ENCODE peak calls at places on chromosomes 16 and 17, in five cellular contexts. One of them, this sample, is unnamed.
A peak's percentile ranks its signal among the peaks of the same experiment; 100 is the strongest.

GRCh38 chr16:57592591-57593003 is 35.8 kb upstream of the ADGRG1 start:
- DNase-seq in GM10248: no peak
- DNase-seq in MM.1S: peak; percentile 39
- DNase-seq in anterior cingulate cortex: no peak
- DNase-seq in lung: no peak
- DNase-seq in this sample: no peak

GRCh38 chr16:87246269-87247065 is 70.7 kb downstream of the C16orf95 start:
- DNase-seq in MM.1S: no peak
- DNase-seq in lung: no peak
- DNase-seq in GM10248: no peak
- DNase-seq in anterior cingulate cortex: no peak
- DNase-seq in this sample: no peak

GRCh38 chr16:51762081-51762995 is 611.3 kb upstream of the SALL1 start:
- DNase-seq in MM.1S: peak; percentile 61
- DNase-seq in GM10248: peak; percentile 68
- DNase-seq in anterior cingulate cortex: peak; percentile 19
- DNase-seq in lung: peak; percentile 63
- DNase-seq in this sample: peak; percentile 88

GRCh38 chr17:4861052-4861451 is 27.9 kb downstream of the MINK1 start:
- DNase-seq in lung: no peak
- DNase-seq in anterior cingulate cortex: no peak
- DNase-seq in GM10248: no peak
- DNase-seq in MM.1S: no peak
- DNase-seq in this sample: no peak

GRCh38 chr17:76645481-76645880 is 1.9 kb upstream of the ST6GALNAC1 start:
- DNase-seq in anterior cingulate cortex: no peak
- DNase-seq in MM.1S: no peak
- DNase-seq in lung: no peak
- DNase-seq in GM10248: no peak
- DNase-seq in this sample: no peak

GRCh38 chr16:89426736-89427525 is 63.4 kb downstream of the ANKRD11 start:
- DNase-seq in anterior cingulate cortex: no peak
- DNase-seq in MM.1S: no peak
- DNase-seq in lung: no peak
- DNase-seq in GM10248: no peak
- DNase-seq in this sample: no peak

GRCh38 chr17:29933379-29933778 is 3.4 kb upstream of the SSH2 start:
- DNase-seq in lung: no peak
- DNase-seq in MM.1S: no peak
- DNase-seq in GM10248: no peak
- DNase-seq in anterior cingulate cortex: no peak
- DNase-seq in this sample: no peak

GRCh38 chr17:17781591-17782424 is 55.0 kb downstream of the SREBF1 start:
- DNase-seq in GM10248: peak; percentile 36
- DNase-seq in MM.1S: no peak
- DNase-seq in lung: peak; percentile 58
- DNase-seq in anterior cingulate cortex: peak; percentile 69
- DNase-seq in this sample: peak; percentile 83

GRCh38 chr17:35295686-35296085 is 52.8 kb downstream of the SLFN5 start:
- DNase-seq in GM10248: no peak
- DNase-seq in anterior cingulate cortex: no peak
- DNase-seq in lung: no peak
- DNase-seq in MM.1S: no peak
- DNase-seq in this sample: no peak

GRCh38 chr16:52405441-52405840 is 141.5 kb downstream of the TOX3 start:
- DNase-seq in GM10248: no peak
- DNase-seq in MM.1S: no peak
- DNase-seq in anterior cingulate cortex: no peak
- DNase-seq in lung: no peak
- DNase-seq in this sample: no peak

GRCh38 chr17:44067547-44067945 is 1.1 kb upstream of the LSM12 start:
- DNase-seq in MM.1S: no peak
- DNase-seq in GM10248: no peak
- DNase-seq in anterior cingulate cortex: no peak
- DNase-seq in lung: no peak
- DNase-seq in this sample: no peak

GRCh38 chr17:17742133-17742621 is 60.9 kb downstream of the RAI1 start:
- DNase-seq in MM.1S: no peak
- DNase-seq in lung: no peak
- DNase-seq in GM10248: no peak
- DNase-seq in anterior cingulate cortex: no peak
- DNase-seq in this sample: no peak

GRCh38 chr16:10949424-10949970 is 5.1 kb downstream of the CLEC16A start:
- DNase-seq in anterior cingulate cortex: no peak
- DNase-seq in MM.1S: no peak
- DNase-seq in GM10248: no peak
- DNase-seq in lung: no peak
- DNase-seq in this sample: no peak

GRCh38 chr16:54282202-54282922 is 4.2 kb downstream of the IRX3 start:
- DNase-seq in GM10248: peak; percentile 62
- DNase-seq in MM.1S: no peak
- DNase-seq in anterior cingulate cortex: no peak
- DNase-seq in lung: peak; percentile 76
- DNase-seq in this sample: peak; percentile 79

GRCh38 chr17:64174686-64175456 is 44.9 kb upstream of the ERN1 start:
- DNase-seq in anterior cingulate cortex: no peak
- DNase-seq in lung: peak; percentile 45
- DNase-seq in MM.1S: no peak
- DNase-seq in GM10248: no peak
- DNase-seq in this sample: no peak

GRCh38 chr17:79461041-79461440 is 149.8 kb downstream of the RBFOX3 start:
- DNase-seq in anterior cingulate cortex: no peak
- DNase-seq in GM10248: no peak
- DNase-seq in MM.1S: no peak
- DNase-seq in lung: no peak
- DNase-seq in this sample: no peak

GRCh38 chr16:55502801-55503366 is 6.0 kb upstream of the LPCAT2 start:
- DNase-seq in MM.1S: no peak
- DNase-seq in GM10248: peak; percentile 4
- DNase-seq in anterior cingulate cortex: peak; percentile 76
- DNase-seq in lung: peak; percentile 79
- DNase-seq in this sample: no peak

GRCh38 chr16:11420895-11421294 is 75.6 kb downstream of the RMI2 start:
- DNase-seq in lung: no peak
- DNase-seq in GM10248: no peak
- DNase-seq in anterior cingulate cortex: no peak
- DNase-seq in MM.1S: no peak
- DNase-seq in this sample: no peak

GRCh38 chr16:50210266-50211038 is 55.9 kb upstream of the ADCY7 start:
- DNase-seq in MM.1S: peak; percentile 45
- DNase-seq in anterior cingulate cortex: peak; percentile 64
- DNase-seq in lung: peak; percentile 76
- DNase-seq in GM10248: peak; percentile 70
- DNase-seq in this sample: no peak

GRCh38 chr16:80993293-80993691 is 13.4 kb downstream of the CMC2 start:
- DNase-seq in MM.1S: no peak
- DNase-seq in lung: no peak
- DNase-seq in anterior cingulate cortex: no peak
- DNase-seq in GM10248: no peak
- DNase-seq in this sample: no peak

GRCh38 chr17:21213491-21214014 is 408 bp downstream of the TMEM11 start:
- DNase-seq in MM.1S: peak; percentile 24
- DNase-seq in anterior cingulate cortex: no peak
- DNase-seq in lung: peak; percentile 53
- DNase-seq in GM10248: no peak
- DNase-seq in this sample: no peak

GRCh38 chr17:59572301-59572924 is 7.0 kb downstream of the DHX40 start:
- DNase-seq in anterior cingulate cortex: no peak
- DNase-seq in GM10248: peak; percentile 55
- DNase-seq in lung: no peak
- DNase-seq in MM.1S: no peak
- DNase-seq in this sample: no peak

GRCh38 chr17:57705921-57706695 is 39.0 kb downstream of the CCDC182 start:
- DNase-seq in MM.1S: no peak
- DNase-seq in anterior cingulate cortex: no peak
- DNase-seq in lung: peak; percentile 18
- DNase-seq in GM10248: no peak
- DNase-seq in this sample: no peak

GRCh38 chr17:17719966-17720543 is 38.8 kb downstream of the RAI1 start:
- DNase-seq in anterior cingulate cortex: no peak
- DNase-seq in lung: no peak
- DNase-seq in MM.1S: no peak
- DNase-seq in GM10248: no peak
- DNase-seq in this sample: no peak

GRCh38 chr17:42475121-42475520 is 16.4 kb downstream of the ATP6V0A1 start:
- DNase-seq in anterior cingulate cortex: no peak
- DNase-seq in MM.1S: peak; percentile 29
- DNase-seq in lung: no peak
- DNase-seq in GM10248: no peak
- DNase-seq in this sample: no peak

GRCh38 chr17:65794572-65794971 is 233.1 kb upstream of the AXIN2 start:
- DNase-seq in GM10248: no peak
- DNase-seq in anterior cingulate cortex: no peak
- DNase-seq in lung: no peak
- DNase-seq in MM.1S: peak; percentile 37
- DNase-seq in this sample: no peak

GRCh38 chr16:81578636-81579413 is 134.2 kb downstream of the CMIP start:
- DNase-seq in GM10248: no peak
- DNase-seq in lung: no peak
- DNase-seq in anterior cingulate cortex: no peak
- DNase-seq in MM.1S: no peak
- DNase-seq in this sample: no peak

GRCh38 chr16:14302399-14303181 is 231.5 kb downstream of the MRTFB start:
- DNase-seq in GM10248: peak; percentile 50
- DNase-seq in anterior cingulate cortex: no peak
- DNase-seq in MM.1S: no peak
- DNase-seq in lung: no peak
- DNase-seq in this sample: no peak

GRCh38 chr17:71071837-71072236 is 902.5 kb downstream of the KCNJ2 start:
- DNase-seq in GM10248: no peak
- DNase-seq in anterior cingulate cortex: no peak
- DNase-seq in lung: no peak
- DNase-seq in MM.1S: no peak
- DNase-seq in this sample: no peak

GRCh38 chr16:22191966-22192260 is 14.2 kb upstream of the EEF2K start:
- DNase-seq in lung: no peak
- DNase-seq in MM.1S: no peak
- DNase-seq in anterior cingulate cortex: no peak
- DNase-seq in GM10248: no peak
- DNase-seq in this sample: no peak

GRCh38 chr16:30351586-30352419 is 3.3 kb downstream of the CD2BP2 start:
- DNase-seq in GM10248: no peak
- DNase-seq in MM.1S: no peak
- DNase-seq in lung: peak; percentile 86
- DNase-seq in anterior cingulate cortex: peak; percentile 59
- DNase-seq in this sample: no peak

GRCh38 chr16:2243031-2243528 is 6.8 kb downstream of the DNASE1L2 start:
- DNase-seq in GM10248: no peak
- DNase-seq in anterior cingulate cortex: no peak
- DNase-seq in lung: no peak
- DNase-seq in MM.1S: no peak
- DNase-seq in this sample: no peak

GRCh38 chr16:14405611-14406537 is 224.2 kb downstream of the PARN start:
- DNase-seq in anterior cingulate cortex: no peak
- DNase-seq in GM10248: peak; percentile 69
- DNase-seq in MM.1S: peak; percentile 95
- DNase-seq in lung: no peak
- DNase-seq in this sample: no peak

GRCh38 chr16:84552135-84552534 is 47.7 kb upstream of the MEAK7 start:
- DNase-seq in GM10248: no peak
- DNase-seq in anterior cingulate cortex: no peak
- DNase-seq in lung: no peak
- DNase-seq in MM.1S: no peak
- DNase-seq in this sample: no peak

GRCh38 chr16:58280846-58281301 is 14.0 kb downstream of the PRSS54 start:
- DNase-seq in lung: no peak
- DNase-seq in MM.1S: no peak
- DNase-seq in anterior cingulate cortex: no peak
- DNase-seq in GM10248: no peak
- DNase-seq in this sample: no peak

This sample was measured in type B pancreatic cell.